ENCODE peak calls at places on chromosomes 2 and 18, in four cellular contexts. One of them, this sample, is unnamed.

GRCh38 chr18:25604231-25604908 is 252.4 kb upstream of the ZNF521 start:
- DNase-seq in HepG2: no peak
- DNase-seq in K562: no peak
- DNase-seq in H1: no peak
- DNase-seq in this sample: no peak

GRCh38 chr2:230757476-230757875 is 44.8 kb downstream of the CAB39 start:
- DNase-seq in HepG2: no peak
- DNase-seq in K562: no peak
- DNase-seq in H1: no peak
- DNase-seq in this sample: peak; percentile 91

GRCh38 chr2:71858056-71858455 is 289.6 kb downstream of the CYP26B1 start:
- DNase-seq in H1: no peak
- DNase-seq in K562: no peak
- DNase-seq in HepG2: no peak
- DNase-seq in this sample: no peak

GRCh38 chr2:187964742-187965141 is 326.9 kb upstream of the GULP1 start:
- DNase-seq in HepG2: no peak
- DNase-seq in K562: no peak
- DNase-seq in H1: no peak
- DNase-seq in this sample: no peak

GRCh38 chr2:235968616-235969324 is 199.4 kb downstream of the GBX2 start:
- DNase-seq in K562: no peak
- DNase-seq in H1: no peak
- DNase-seq in HepG2: no peak
- DNase-seq in this sample: no peak

GRCh38 chr18:1659190-1659589 is 754.5 kb downstream of the ADCYAP1 start:
- DNase-seq in HepG2: no peak
- DNase-seq in K562: no peak
- DNase-seq in H1: no peak
- DNase-seq in this sample: no peak

GRCh38 chr2:25076749-25077148 is 34.9 kb downstream of the EFR3B start:
- DNase-seq in HepG2: no peak
- DNase-seq in H1: no peak
- DNase-seq in K562: no peak
- DNase-seq in this sample: no peak

GRCh38 chr2:14492920-14493503 is 139.5 kb upstream of the LRATD1 start:
- DNase-seq in H1: peak; percentile 3
- DNase-seq in HepG2: no peak
- DNase-seq in K562: no peak
- DNase-seq in this sample: peak; percentile 2

GRCh38 chr2:96952016-96952750 is 34.2 kb downstream of the FAM178B start:
- DNase-seq in K562: no peak
- DNase-seq in H1: no peak
- DNase-seq in HepG2: no peak
- DNase-seq in this sample: no peak

GRCh38 chr2:96955694-96956610 is 30.4 kb downstream of the FAM178B start:
- DNase-seq in HepG2: no peak
- DNase-seq in K562: no peak
- DNase-seq in H1: no peak
- DNase-seq in this sample: no peak

GRCh38 chr2:96954490-96954846 is 31.9 kb downstream of the FAM178B start:
- DNase-seq in K562: no peak
- DNase-seq in HepG2: no peak
- DNase-seq in H1: no peak
- DNase-seq in this sample: peak; percentile 68

GRCh38 chr2:96952976-96953610 is 33.3 kb downstream of the FAM178B start:
- DNase-seq in K562: no peak
- DNase-seq in HepG2: no peak
- DNase-seq in H1: no peak
- DNase-seq in this sample: no peak

GRCh38 chr2:96953611-96954489 is 32.5 kb downstream of the FAM178B start:
- DNase-seq in K562: no peak
- DNase-seq in H1: no peak
- DNase-seq in HepG2: no peak
- DNase-seq in this sample: no peak
- H3K9ac ChIP-seq in K562: no peak overlapping the region
- H3K9ac ChIP-seq in H1: no peak overlapping the region
- H3K9ac ChIP-seq in HepG2: no peak overlapping the region
- H3K9ac ChIP-seq in this sample: no peak overlapping the region

GRCh38 chr2:9230881-9231280 is 24.3 kb downstream of the ASAP2 start:
- DNase-seq in K562: no peak
- DNase-seq in HepG2: no peak
- DNase-seq in H1: no peak
- DNase-seq in this sample: no peak

GRCh38 chr2:9229470-9229820 is 22.8 kb downstream of the ASAP2 start:
- DNase-seq in HepG2: no peak
- DNase-seq in K562: no peak
- DNase-seq in H1: no peak
- DNase-seq in this sample: no peak

GRCh38 chr2:9228781-9229469 is 22.3 kb downstream of the ASAP2 start:
- DNase-seq in HepG2: no peak
- DNase-seq in K562: no peak
- DNase-seq in H1: no peak
- DNase-seq in this sample: no peak

GRCh38 chr2:9231291-9232165 is 24.9 kb downstream of the ASAP2 start:
- DNase-seq in K562: no peak
- DNase-seq in H1: no peak
- DNase-seq in HepG2: no peak
- DNase-seq in this sample: no peak

DNA sequence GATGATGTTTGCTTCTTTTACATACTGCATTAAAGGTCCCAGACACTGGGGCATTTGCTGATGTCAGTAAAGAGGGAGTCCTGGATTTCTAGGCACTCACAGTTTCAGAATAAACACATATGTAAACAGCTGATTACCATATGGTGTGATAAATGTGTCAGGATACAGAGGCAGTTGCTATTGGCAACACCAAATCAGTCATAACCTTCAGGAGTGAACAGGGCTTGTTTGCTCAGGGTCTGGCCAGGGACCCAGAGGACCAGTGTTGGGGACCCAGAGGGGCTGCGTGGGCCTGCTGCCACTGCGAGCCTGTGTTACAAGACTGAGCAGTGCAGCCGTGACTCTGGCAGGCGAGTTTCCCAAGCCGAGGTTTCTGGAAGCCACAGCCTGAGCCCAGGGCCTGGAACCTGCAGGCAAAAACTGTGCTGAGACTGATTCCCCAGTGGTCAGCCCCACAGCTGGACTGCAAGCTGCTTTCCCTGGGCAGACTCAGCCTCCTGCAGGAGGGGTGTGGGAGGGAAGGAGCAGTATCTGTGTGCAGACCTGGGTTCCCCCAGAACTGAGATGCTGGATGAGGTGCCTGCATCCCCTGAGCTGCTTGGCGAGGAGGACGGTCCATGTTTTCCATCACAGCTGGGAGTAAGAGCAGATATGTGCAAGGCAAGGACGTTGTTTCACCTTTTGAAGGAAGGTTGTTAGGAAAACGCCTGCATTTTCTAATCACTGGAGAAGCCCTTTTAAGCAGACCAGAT is 23.6 kb downstream of the ASAP2 start:
- DNase-seq in H1: no peak
- DNase-seq in HepG2: no peak
- DNase-seq in K562: no peak
- DNase-seq in this sample: no peak
- TF ChIP-seq JUN in H1: no peak
- TF ChIP-seq JUN in HepG2: no peak
- TF ChIP-seq JUN in K562: no peak
- TF ChIP-seq JUN in this sample: no peak

DNA sequence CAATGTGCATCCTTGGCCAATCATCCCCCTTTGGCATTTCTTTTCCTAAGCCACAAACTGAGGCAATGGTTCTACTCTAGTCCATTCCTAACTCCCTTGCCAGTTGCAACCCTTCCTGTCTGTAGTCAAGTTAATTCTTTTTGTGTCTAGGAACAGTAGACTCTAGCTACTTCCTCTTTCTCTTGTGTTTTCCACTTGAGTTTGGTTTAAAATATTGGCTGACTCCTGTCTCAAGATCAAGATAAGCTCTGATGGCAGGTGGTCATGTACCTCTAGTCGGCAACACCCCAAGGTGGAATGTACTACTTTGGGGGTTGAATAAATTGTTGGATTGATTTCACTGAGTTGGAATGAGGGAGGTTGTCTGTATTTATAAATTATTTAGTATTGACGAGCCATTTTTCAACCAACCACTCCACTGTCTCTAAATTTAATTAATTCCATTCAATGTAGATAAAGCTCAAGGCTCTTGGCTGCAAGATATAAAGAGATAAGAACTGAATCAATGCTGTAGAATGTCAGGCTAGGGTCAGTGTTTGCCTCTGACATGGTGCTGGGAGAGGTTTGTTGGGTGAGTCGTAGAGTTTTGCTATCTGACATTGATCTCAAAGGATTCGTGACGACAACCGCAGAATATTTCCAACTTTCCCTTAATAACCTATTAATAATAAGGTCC is 188.7 kb upstream of the APCDD1 start:
- DNase-seq in H1: no peak
- DNase-seq in HepG2: no peak
- DNase-seq in K562: no peak
- DNase-seq in this sample: no peak
- H2AFZ ChIP-seq in H1: no peak overlapping the region
- H2AFZ ChIP-seq in HepG2: no peak overlapping the region
- H2AFZ ChIP-seq in K562: no peak overlapping the region
- H2AFZ ChIP-seq in this sample: no peak overlapping the region

DNA sequence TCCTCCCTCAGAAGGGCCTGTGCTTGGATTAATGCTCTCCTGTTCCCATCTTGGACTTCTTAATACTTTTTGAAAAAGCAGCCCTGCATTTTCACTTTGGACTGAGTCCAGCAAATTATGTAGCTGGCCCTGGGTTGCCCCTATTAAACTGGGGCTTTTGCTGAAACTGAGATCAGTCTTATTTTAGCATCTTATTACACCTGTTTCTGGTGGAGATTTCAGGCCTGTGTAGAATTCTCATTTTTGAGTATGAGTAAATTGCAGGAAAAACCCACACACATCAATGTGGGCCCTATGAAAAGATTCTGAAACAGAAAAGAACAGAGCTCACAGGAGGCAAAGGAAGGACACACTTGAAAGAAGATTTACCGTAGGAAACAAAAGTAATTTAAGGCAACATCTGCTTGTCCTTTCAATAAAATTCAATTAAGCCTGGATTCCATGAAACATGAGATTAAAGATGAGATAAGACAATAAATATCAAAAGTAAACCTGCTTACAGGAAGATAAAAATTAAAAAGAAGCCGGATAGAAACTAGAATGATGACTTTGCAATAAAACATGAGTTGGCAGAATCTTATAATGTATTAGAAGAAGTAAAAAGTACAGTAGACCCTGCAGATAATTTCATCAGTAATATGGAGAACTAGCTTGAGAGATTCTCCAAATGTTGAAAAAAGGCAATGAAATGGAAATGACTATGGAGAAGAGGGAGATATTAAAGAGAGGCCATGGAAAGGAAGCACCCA is 90.7 kb upstream of the GCFC2 start:
- DNase-seq in H1: no peak
- DNase-seq in K562: no peak
- DNase-seq in HepG2: no peak
- DNase-seq in this sample: no peak
- H3K9ac ChIP-seq in H1: no peak overlapping the region
- H3K9ac ChIP-seq in K562: no peak overlapping the region
- H3K9ac ChIP-seq in HepG2: no peak overlapping the region
- H3K9ac ChIP-seq in this sample: no peak overlapping the region

GRCh38 chr2:63300835-63301234 is 250.2 kb downstream of the OTX1 start:
- DNase-seq in H1: no peak
- DNase-seq in HepG2: peak; percentile 80
- DNase-seq in K562: peak; percentile 12
- DNase-seq in this sample: no peak

GRCh38 chr2:63301481-63301880 is 250.9 kb downstream of the OTX1 start:
- DNase-seq in HepG2: no peak
- DNase-seq in H1: no peak
- DNase-seq in K562: no peak
- DNase-seq in this sample: no peak
- TF ChIP-seq JUN in HepG2: no peak
- TF ChIP-seq JUN in H1: no peak
- TF ChIP-seq JUN in K562: no peak
- TF ChIP-seq JUN in this sample: no peak

GRCh38 chr2:169221745-169222369 is 140.5 kb downstream of the LRP2 start:
- DNase-seq in H1: no peak
- DNase-seq in K562: peak; percentile 32
- DNase-seq in HepG2: no peak
- DNase-seq in this sample: peak; percentile 63
- H2AFZ ChIP-seq in H1: no peak overlapping the region
- H2AFZ ChIP-seq in K562: peak overlapping the region; percentile 58
- H2AFZ ChIP-seq in HepG2: no peak overlapping the region
- H2AFZ ChIP-seq in this sample: peak overlapping the region; percentile 36

GRCh38 chr2:189579585-189579984 is 1.0 kb downstream of the SLC40A1 start:
- DNase-seq in K562: no peak
- DNase-seq in HepG2: no peak
- DNase-seq in H1: no peak
- DNase-seq in this sample: peak; percentile 48
- H3K9ac ChIP-seq in K562: peak overlapping the region; percentile 86
- H3K9ac ChIP-seq in HepG2: peak overlapping the region; percentile 74
- H3K9ac ChIP-seq in H1: no peak overlapping the region
- H3K9ac ChIP-seq in this sample: no peak overlapping the region

DNA sequence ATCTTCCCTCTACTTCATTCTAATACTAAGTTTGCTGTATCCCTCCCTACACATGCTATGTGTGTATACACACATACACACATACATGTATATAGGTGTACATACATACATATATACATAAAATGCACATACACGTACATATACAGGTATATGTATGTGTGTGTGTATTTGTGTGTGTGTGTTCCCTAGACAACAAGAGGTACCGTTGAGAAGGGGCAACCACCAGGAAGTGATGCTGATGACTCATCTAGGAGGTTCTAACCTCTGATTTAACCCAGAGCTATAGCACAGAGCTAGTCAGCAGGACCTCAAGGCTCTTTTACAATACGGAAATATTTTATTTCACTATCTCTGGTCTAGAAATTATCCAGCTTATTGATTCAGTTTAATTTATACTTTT is 139.2 kb downstream of the LAMA3 start:
- DNase-seq in HepG2: peak; percentile 23
- DNase-seq in H1: no peak
- DNase-seq in K562: peak; percentile 23
- DNase-seq in this sample: peak; percentile 80
- TF ChIP-seq JUN in HepG2: no peak
- TF ChIP-seq JUN in H1: no peak
- TF ChIP-seq JUN in K562: no peak
- TF ChIP-seq JUN in this sample: peak; percentile 95

GRCh38 chr2:161004379-161004778 is 155.8 kb upstream of the TANK start:
- DNase-seq in H1: no peak
- DNase-seq in HepG2: no peak
- DNase-seq in K562: no peak
- DNase-seq in this sample: peak; percentile 22
- H2AFZ ChIP-seq in H1: no peak overlapping the region
- H2AFZ ChIP-seq in HepG2: no peak overlapping the region
- H2AFZ ChIP-seq in K562: no peak overlapping the region
- H2AFZ ChIP-seq in this sample: no peak overlapping the region

GRCh38 chr2:189179607-189179979 is at the start of gene COL5A2:
- DNase-seq in K562: no peak
- DNase-seq in HepG2: no peak
- DNase-seq in H1: no peak
- DNase-seq in this sample: peak; percentile 90
- H3K9ac ChIP-seq in K562: no peak within 1 kb of the TSS
- H3K9ac ChIP-seq in HepG2: no peak within 1 kb of the TSS
- H3K9ac ChIP-seq in H1: no peak within 1 kb of the TSS
- H3K9ac ChIP-seq in this sample: peak within 1 kb of the TSS; percentile 55